ENCODE peak calls at places on chromosomes 12 and 14, in eight cellular contexts. F, Z, D, V, X, S, Y and O are unnamed samples.

GRCh38 chr14:29390046-29390841 is 537.4 kb downstream of the PRKD1 start:
- DNase-seq in F (no peak), Z (no peak), D (peak; percentile 88), V (no peak), X (no peak), S (no peak), Y (no peak), O (no peak)

GRCh38 chr14:68633131-68633991 is 159.5 kb downstream of the ZFP36L1 start:
- DNase-seq in F (no peak), Z (no peak), D (peak; percentile 55), V (peak; percentile 20), X (no peak), S (no peak), Y (no peak), O (no peak)

GRCh38 chr12:52045794-52046199 is 5.4 kb upstream of the NR4A1 start:
- DNase-seq in F (peak; percentile 34), Z (no peak), D (no peak), V (no peak), X (no peak), S (peak; percentile 66), Y (no peak), O (no peak)

GRCh38 chr12:128557231-128557630 is 266.5 kb downstream of the SLC15A4 start:
- DNase-seq in F (no peak), Z (no peak), D (no peak), V (no peak), X (no peak), S (no peak), Y (no peak), O (no peak)

GRCh38 chr12:53591301-53592206 is 34.6 kb downstream of the ATF7 start:
- DNase-seq in F (no peak), Z (no peak), D (peak; percentile 11), V (no peak), X (no peak), S (no peak), Y (no peak), O (no peak)

GRCh38 chr12:38056701-38057689 is 259.6 kb upstream of the ALG10B start:
- DNase-seq in F (no peak), Z (no peak), D (no peak), V (no peak), X (no peak), S (no peak), Y (peak; percentile 89), O (no peak)

GRCh38 chr14:91139776-91140175 is 25.9 kb downstream of the DGLUCY start:
- DNase-seq in F (no peak), Z (no peak), D (no peak), V (no peak), X (no peak), S (no peak), Y (no peak), O (no peak)

GRCh38 chr14:100025111-100025510 is 40.1 kb upstream of the EVL start:
- DNase-seq in F (peak; percentile 64), Z (no peak), D (no peak), V (peak; percentile 77), X (peak; percentile 4), S (peak; percentile 36), Y (no peak), O (peak; percentile 25)

GRCh38 chr12:18690653-18691052 is 47.2 kb downstream of the PLCZ1 start:
- DNase-seq in F (no peak), Z (no peak), D (no peak), V (no peak), X (no peak), S (no peak), Y (peak; percentile 20), O (no peak)

GRCh38 chr12:5332521-5332920 is 99.4 kb upstream of the NTF3 start:
- DNase-seq in F (no peak), Z (no peak), D (no peak), V (no peak), X (no peak), S (no peak), Y (no peak), O (no peak)